ENCODE peak calls at places on chromosomes 4 and X, in eight cellular contexts. S is lower lobe of right lung, J is lung, W is astrocyte, X is aorta, C is MM.1S, P is cardiac muscle cell, A is T-helper 17 cell. K is an unnamed sample.
A peak's percentile ranks its signal among the peaks of the same experiment; 100 is the strongest.

GRCh38 chrX:152926279-152926678 is 28.4 kb downstream of the ZNF185 start:
- DNase-seq in X (no peak), J (no peak), W (peak; percentile 50), P (no peak), S (no peak), A (no peak), C (peak; percentile 34), K (peak; percentile 75)

GRCh38 chrX:56783996-56784620 is 55.1 kb downstream of the NBDY start:
- DNase-seq in W (no peak), C (no peak), S (no peak), X (peak; percentile 33), J (no peak), P (no peak), A (no peak), K (no peak)

GRCh38 chr4:13409324-13409723 is 74.8 kb downstream of the RAB28 start:
- DNase-seq in S (no peak), A (no peak), C (no peak), P (no peak), J (no peak), X (no peak), W (no peak), K (no peak)

GRCh38 chrX:100994352-100995281 is 25.1 kb downstream of the ARL13A start:
- DNase-seq in P (no peak), X (no peak), A (no peak), W (peak; percentile 40), J (no peak), C (no peak), S (no peak), K (no peak)

GRCh38 chrX:103817502-103817901 is 14.6 kb downstream of the RAB9B start:
- DNase-seq in W (no peak), X (no peak), P (peak; percentile 74), C (peak; percentile 67), A (no peak), S (no peak), J (no peak), K (peak; percentile 79)

GRCh38 chr4:36165256-36166005 is 78.9 kb downstream of the ARAP2 start:
- DNase-seq in S (no peak), C (no peak), P (no peak), J (no peak), A (no peak), W (peak; percentile 51), X (no peak), K (no peak)

GRCh38 chr4:167779280-167779679 is 313.1 kb upstream of the ANXA10 start:
- DNase-seq in P (no peak), W (no peak), J (no peak), A (no peak), S (no peak), C (no peak), X (no peak), K (no peak)

GRCh38 chr4:100288167-100288566 is 97.9 kb upstream of the DDIT4L start:
- DNase-seq in J (no peak), W (no peak), C (no peak), A (no peak), P (no peak), X (no peak), S (no peak), K (no peak)

GRCh38 chr4:71338846-71339593 is at the start of gene SLC4A4:
- DNase-seq in S (no peak), J (no peak), X (no peak), A (no peak), C (no peak), W (peak; percentile 72), P (no peak), K (peak; percentile 27)

GRCh38 chr4:56215901-56216300 is 171.4 kb downstream of the AASDH start:
- DNase-seq in W (peak; percentile 78), X (peak; percentile 56), S (no peak), J (no peak), A (no peak), C (no peak), P (no peak), K (no peak)

GRCh38 chr4:139951051-139951450 is 202.9 kb downstream of the MAML3 start:
- DNase-seq in A (no peak), C (peak; percentile 88), S (no peak), W (peak; percentile 67), P (no peak), J (no peak), X (peak; percentile 45), K (peak; percentile 42)

GRCh38 chr4:104879367-104879766 is 267.3 kb upstream of the TET2 start:
- DNase-seq in W (peak; percentile 6), X (no peak), S (no peak), J (no peak), C (peak; percentile 57), P (no peak), A (no peak), K (peak; percentile 25)

GRCh38 chrX:69616520-69617203 is 749 bp downstream of the EDA start:
- DNase-seq in W (no peak), S (peak; percentile 41), X (peak; percentile 51), J (no peak), C (peak; percentile 12), A (no peak), P (peak; percentile 16), K (peak; percentile 3)

GRCh38 chr4:139315221-139315675 is 13.0 kb upstream of the NDUFC1 start:
- DNase-seq in W (no peak), X (no peak), A (no peak), P (no peak), J (no peak), S (no peak), C (no peak), K (no peak)

GRCh38 chr4:107034982-107035710 is 967 bp downstream of the DKK2 start:
- DNase-seq in J (no peak), S (peak; percentile 44), X (peak; percentile 51), A (no peak), C (no peak), W (peak; percentile 31), P (peak; percentile 51), K (peak; percentile 61)

GRCh38 chrX:139194571-139195280 is 335.8 kb upstream of the F9 start:
- DNase-seq in C (peak; percentile 78), W (peak; percentile 24), S (peak; percentile 55), X (no peak), A (no peak), P (peak; percentile 32), J (peak; percentile 38), K (no peak)

GRCh38 chr4:100870940-100871772 is 353.3 kb upstream of the EMCN start:
- DNase-seq in J (no peak), X (no peak), S (no peak), A (no peak), W (no peak), C (no peak), P (no peak), K (no peak)

GRCh38 chr4:108172780-108173598 is 4.3 kb upstream of the LEF1 start:
- DNase-seq in A (peak; percentile 60), J (no peak), C (peak; percentile 81), W (peak; percentile 50), P (peak; percentile 86), S (peak; percentile 53), X (peak; percentile 48), K (peak; percentile 72)

GRCh38 chr4:7959066-7959465 is 19.4 kb upstream of the AFAP1 start:
- DNase-seq in X (no peak), P (no peak), S (no peak), J (no peak), W (no peak), A (no peak), C (no peak), K (no peak)

GRCh38 chr4:7963691-7964090 is 24.0 kb upstream of the AFAP1 start:
- DNase-seq in S (no peak), W (no peak), C (no peak), J (no peak), X (peak; percentile 24), P (no peak), A (no peak), K (no peak)

GRCh38 chr4:7960017-7960789 is 20.5 kb upstream of the AFAP1 start:
- DNase-seq in J (no peak), S (no peak), P (no peak), X (no peak), W (no peak), A (no peak), C (no peak), K (no peak)

GRCh38 chr4:7962609-7963508 is 23.2 kb upstream of the AFAP1 start:
- DNase-seq in C (no peak), S (no peak), A (no peak), W (no peak), X (no peak), J (no peak), P (no peak), K (no peak)

GRCh38 chr4:7960790-7961655 is 21.4 kb upstream of the AFAP1 start:
- DNase-seq in S (no peak), P (peak; percentile 42), X (peak; percentile 79), C (no peak), J (no peak), W (peak; percentile 100), A (no peak), K (peak; percentile 34)
- H3K9me3 ChIP-seq in S (no peaks in the 10 kb centered on the region), P (no peaks in the 10 kb centered on the region), X (no peaks in the 10 kb centered on the region), C (no peaks in the 10 kb centered on the region), J (no peaks in the 10 kb centered on the region), W (no peaks in the 10 kb centered on the region), A (no peaks in the 10 kb centered on the region), K (no peaks in the 10 kb centered on the region)

DNA sequence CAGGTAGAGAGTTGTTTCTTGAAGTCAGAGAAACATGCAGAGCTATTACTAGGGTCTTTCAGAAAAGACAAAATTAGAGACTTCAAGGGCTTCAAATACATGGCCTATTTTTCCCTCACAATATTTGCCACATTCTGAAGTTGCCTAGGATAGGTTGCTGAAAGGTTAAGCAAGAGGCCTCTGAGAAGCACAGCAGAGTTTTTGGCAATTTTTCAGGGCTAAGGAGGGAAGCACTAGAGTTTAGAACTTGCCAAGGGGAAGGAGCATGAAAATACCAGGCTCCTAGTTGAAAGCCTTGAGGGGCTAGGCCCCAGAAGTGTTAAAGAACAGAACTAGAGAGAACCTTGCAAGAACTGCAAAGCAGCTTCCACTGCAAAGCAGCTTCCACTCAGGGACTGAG is 86.4 kb downstream of the ANAPC10 start:
- DNase-seq in J (no peak), C (no peak), W (no peak), X (no peak), P (no peak), A (no peak), S (no peak), K (peak; percentile 34)
- H3K9me3 ChIP-seq in J (peaks cover 4% of the 10 kb centered on the region), C (no peaks in the 10 kb centered on the region), W (no peaks in the 10 kb centered on the region), X (no peaks in the 10 kb centered on the region), P (no peaks in the 10 kb centered on the region), A (no peaks in the 10 kb centered on the region), S (no peaks in the 10 kb centered on the region), K (no peaks in the 10 kb centered on the region)

DNA sequence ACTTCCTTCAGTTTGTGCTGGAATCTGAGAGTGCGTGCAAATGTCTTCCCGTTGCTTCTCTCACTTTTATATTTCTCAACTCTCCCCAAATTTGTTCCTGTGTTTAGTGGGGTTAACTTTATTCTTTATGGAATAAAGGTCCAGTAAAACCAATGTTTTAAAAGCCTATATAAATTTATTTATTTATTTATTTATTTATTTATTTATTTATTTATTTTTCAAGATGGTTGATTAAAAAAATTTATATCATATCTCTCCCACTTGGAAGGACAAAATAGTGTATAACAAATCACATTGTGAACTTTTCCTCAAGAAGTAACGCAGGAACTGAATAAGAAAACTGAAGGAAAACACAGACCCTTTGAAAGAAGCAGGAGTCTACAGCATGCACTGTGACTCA is 95.3 kb upstream of the ITM2A start:
- DNase-seq in W (no peak), A (no peak), P (no peak), S (no peak), J (no peak), C (no peak), X (no peak), K (no peak)
- H3K9me3 ChIP-seq in W (no peaks in the 10 kb centered on the region), A (no peaks in the 10 kb centered on the region), P (no peaks in the 10 kb centered on the region), S (no peaks in the 10 kb centered on the region), J (peaks cover 3% of the 10 kb centered on the region), C (no peaks in the 10 kb centered on the region), X (no peaks in the 10 kb centered on the region), K (peaks cover 21% of the 10 kb centered on the region)

GRCh38 chrX:149022485-149022884 is 482.6 kb downstream of the IDS start:
- DNase-seq in C (no peak), X (no peak), P (no peak), J (no peak), S (no peak), W (no peak), A (no peak), K (no peak)

GRCh38 chrX:149021164-149021563 is 483.9 kb downstream of the IDS start:
- DNase-seq in W (peak; percentile 23), J (no peak), C (no peak), X (no peak), A (no peak), S (no peak), P (no peak), K (no peak)
- H3K9me3 ChIP-seq in W (no peaks in the 10 kb centered on the region), J (peaks cover 2% of the 10 kb centered on the region), C (no peaks in the 10 kb centered on the region), X (no peaks in the 10 kb centered on the region), A (no peaks in the 10 kb centered on the region), S (no peaks in the 10 kb centered on the region), P (no peaks in the 10 kb centered on the region), K (peaks cover 29% of the 10 kb centered on the region)

K was measured in adipocyte.